ENCODE peak calls at places on chromosomes 11 and 22, in nine cellular contexts. B is body of pancreas, G is WTC11, D is stomach, V is RWPE1, Z is type B pancreatic cell, S is neural progenitor cell, K is progenitor cell of endocrine pancreas, F is lower lobe of right lung. L is an unnamed sample.

GRCh38 chr22:48717076-48717810 is 1110.4 kb downstream of the BRD1 start:
- DNase-seq in D (no peak), G (no peak), B (no peak), V (no peak), Z (no peak), F (no peak), K (no peak), S (no peak), L (no peak)

GRCh38 chr22:44634426-44635321 is 67.3 kb upstream of the PRR5 start:
- DNase-seq in B (no peak), K (no peak), G (no peak), S (no peak), V (no peak), D (no peak), Z (no peak), F (no peak), L (no peak)

GRCh38 chr11:45083544-45084087 is 62.8 kb upstream of the PRDM11 start:
- DNase-seq in G (peak; percentile 75), F (no peak), V (peak; percentile 20), D (no peak), K (no peak), Z (no peak), B (peak; percentile 37), S (peak; percentile 57), L (no peak)

GRCh38 chr11:2590951-2591754 is 108.6 kb downstream of the KCNQ1OT1 start:
- DNase-seq in G (peak; percentile 12), K (peak; percentile 14), D (no peak), Z (no peak), S (no peak), F (peak; percentile 27), V (no peak), B (peak; percentile 3), L (peak; percentile 6)

GRCh38 chr11:128289048-128289447 is 298.3 kb downstream of the ETS1 start:
- DNase-seq in K (no peak), D (no peak), B (no peak), S (no peak), Z (no peak), G (no peak), F (no peak), V (no peak), L (no peak)

GRCh38 chr11:1263036-1263435 is 40.2 kb downstream of the MUC5B start:
- DNase-seq in F (peak; percentile 47), S (no peak), B (no peak), D (no peak), G (no peak), V (peak; percentile 6), Z (no peak), K (no peak), L (no peak)

GRCh38 chr22:49301398-49302149 is 526.1 kb downstream of the BRD1 start:
- DNase-seq in B (no peak), D (peak; percentile 20), K (peak; percentile 8), G (no peak), Z (peak; percentile 65), V (no peak), F (no peak), S (no peak), L (no peak)

GRCh38 chr11:35529971-35530495 is 4.6 kb upstream of the PAMR1 start:
- DNase-seq in V (peak; percentile 65), S (no peak), G (no peak), K (no peak), D (no peak), B (peak; percentile 53), Z (no peak), F (no peak), L (no peak)

GRCh38 chr11:112241486-112241885 is 15.3 kb downstream of the PTS start:
- DNase-seq in F (no peak), B (no peak), Z (no peak), K (no peak), S (no peak), G (no peak), D (no peak), V (no peak), L (no peak)

GRCh38 chr22:19719055-19719482 is 4.3 kb upstream of the GP1BB start:
- DNase-seq in Z (no peak), B (no peak), F (no peak), K (no peak), D (no peak), G (no peak), V (no peak), S (no peak), L (no peak)

GRCh38 chr22:19717691-19718254 is 3.5 kb downstream of the SEPTIN5 start:
- DNase-seq in V (peak; percentile 65), F (peak; percentile 87), G (peak; percentile 70), Z (peak; percentile 88), B (peak; percentile 79), K (peak; percentile 71), D (peak; percentile 79), S (peak; percentile 79), L (peak; percentile 40)

GRCh38 chr22:19717181-19717580 is 2.9 kb downstream of the SEPTIN5 start:
- DNase-seq in G (no peak), B (no peak), F (no peak), K (no peak), Z (no peak), V (no peak), D (no peak), S (no peak), L (no peak)

GRCh38 chr22:19719488-19720021 is 3.8 kb upstream of the GP1BB start:
- DNase-seq in D (no peak), S (no peak), Z (no peak), F (no peak), V (no peak), G (no peak), B (no peak), K (no peak), L (no peak)

GRCh38 chr22:19718255-19719054 is 4.2 kb downstream of the SEPTIN5 start:
- DNase-seq in V (no peak), Z (no peak), D (no peak), S (no peak), B (no peak), F (no peak), G (no peak), K (no peak), L (no peak)
- TF ChIP-seq CTCF in V (peak; percentile 54), Z (no peak), D (no peak), S (no peak), B (no peak), F (peak; percentile 38), G (no peak), K (no peak), L (no peak)

GRCh38 chr22:42168476-42168875 is 37.9 kb upstream of the CYP2D6 start:
- DNase-seq in V (no peak), K (no peak), G (no peak), F (no peak), S (no peak), B (no peak), Z (no peak), D (no peak), L (no peak)
- TF ChIP-seq CTCF in V (no peak), K (no peak), G (no peak), F (no peak), S (no peak), B (no peak), Z (no peak), D (no peak), L (no peak)

GRCh38 chr11:63672156-63672463 is 934 bp upstream of the ATL3 start:
- DNase-seq in B (no peak), K (no peak), G (no peak), S (no peak), D (no peak), V (no peak), Z (no peak), F (no peak), L (no peak)

GRCh38 chr11:63670077-63670737 is 969 bp downstream of the ATL3 start:
- DNase-seq in G (no peak), S (no peak), V (no peak), K (no peak), Z (no peak), D (no peak), B (no peak), F (no peak), L (no peak)

GRCh38 chr11:63672934-63673539 is 1.9 kb upstream of the ATL3 start:
- DNase-seq in S (no peak), D (no peak), F (no peak), B (no peak), Z (no peak), V (no peak), K (no peak), G (no peak), L (no peak)

GRCh38 chr11:63671322-63672155 is at the start of gene ATL3:
- DNase-seq in D (peak; percentile 99), V (peak; percentile 94), B (peak; percentile 100), F (peak; percentile 99), G (peak; percentile 99), Z (peak; percentile 92), S (peak; percentile 98), K (peak; percentile 79), L (peak; percentile 96)

DNA sequence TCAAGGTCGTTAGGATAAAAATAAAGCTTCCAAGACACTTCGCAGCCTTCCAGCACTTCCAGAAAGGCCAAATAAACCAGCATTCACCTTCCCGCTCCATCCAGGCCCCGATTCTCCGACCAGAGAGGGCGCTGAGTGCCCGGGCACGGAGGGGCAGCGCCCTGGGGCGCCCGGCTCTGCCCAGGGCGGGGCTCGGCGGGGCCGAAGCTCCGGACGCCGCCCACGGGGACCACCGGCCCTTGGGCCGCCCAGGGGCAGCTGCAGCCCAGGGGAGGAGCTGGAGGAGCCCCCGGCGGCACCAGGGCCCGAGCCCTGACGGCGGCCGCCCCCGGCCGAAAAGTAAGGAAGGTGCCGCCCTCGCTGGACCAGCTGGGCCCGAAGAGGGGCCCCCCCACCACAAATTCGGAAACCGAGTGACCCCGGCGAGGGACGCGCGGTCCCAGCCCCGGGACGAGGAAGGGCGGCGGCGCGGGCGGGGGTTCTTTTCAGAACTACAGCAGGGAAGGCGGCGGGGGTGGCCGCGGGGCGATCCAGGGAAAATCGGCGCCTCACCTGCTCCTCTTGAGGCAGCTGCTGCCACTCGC is 346 bp downstream of the ATL3 start:
- DNase-seq in V (peak; percentile 51), Z (no peak), D (peak; percentile 72), F (peak; percentile 75), B (peak; percentile 73), S (peak; percentile 74), G (peak; percentile 48), K (no peak), L (no peak)
- TF ChIP-seq CTCF in V (peak; percentile 53), Z (peak; percentile 24), D (no peak), F (peak; percentile 42), B (peak; percentile 33), S (peak; percentile 56), G (no peak), K (peak; percentile 22), L (no peak)

DNA sequence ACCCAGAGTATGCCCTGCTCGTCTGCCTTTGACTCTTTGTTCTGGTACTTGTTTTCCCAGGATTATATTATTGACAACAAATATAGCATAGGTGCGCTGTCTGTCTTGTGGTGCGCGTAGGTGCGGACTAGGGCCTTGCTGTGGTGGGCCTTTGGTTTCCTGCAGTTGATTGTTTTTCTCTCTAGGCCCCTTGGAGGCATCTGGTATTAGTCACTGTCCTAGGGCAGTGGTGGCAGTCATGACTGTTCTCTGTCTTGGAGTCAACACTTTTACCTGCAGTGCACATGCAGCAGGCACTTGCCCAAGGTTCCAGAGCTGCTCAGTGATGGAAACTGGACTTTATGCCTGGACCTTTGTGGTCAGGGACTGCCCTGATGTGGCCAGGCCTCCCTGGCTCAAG is 18.6 kb downstream of the PPP6R2 start:
- DNase-seq in K (no peak), G (no peak), Z (no peak), V (no peak), D (no peak), F (no peak), B (no peak), S (no peak), L (no peak)
- TF ChIP-seq CTCF in K (no peak), G (no peak), Z (no peak), V (no peak), D (no peak), F (no peak), B (no peak), S (no peak), L (no peak)

L was measured in omental fat pad.